ENCODE peak calls at places on chromosomes 2 and 18, in ten cellular contexts. L is LoVo; B is stimulated activated CD4-positive, alpha-beta T cell treated with anti-CD3 and anti-CD28 coated beads, Interleukin-1b, Interleukin-23, amount 100 ng/mL, for 1 hour; T is NCI-H2029 treated with DMSO at 0.1 percent for 48 hours; U is activated effector memory CD4-positive, alpha-beta T cell treated with anti-CD3 and anti-CD28 coated beads, Interleukin-2, amount 50 U/mL, for 16 hours; Q is stimulated activated CD8-positive, alpha-beta memory T cell treated with anti-CD3 and anti-CD28 coated beads, Interleukin-15, amount 100 ng/mL, for 4 hours; A is ovary; N is astrocyte; M is 8988T; W is A673. R is an unnamed sample.

GRCh38 chr2:47250576-47251403 is 95.7 kb upstream of the STPG4 start:
- DNase-seq in A (no peak), B (no peak), L (peak), U (no peak), W (no peak), Q (no peak), N (no peak), T (peak), M (no peak), R (peak)

GRCh38 chr18:702957-703659 is 9.3 kb downstream of the ENOSF1 start:
- DNase-seq in Q (no peak), W (no peak), L (no peak), N (peak), T (no peak), U (no peak), B (no peak), M (no peak), A (no peak), R (no peak)

GRCh38 chr2:233021771-233022170 is 8.7 kb upstream of the NGEF start:
- DNase-seq in Q (no peak), L (no peak), T (no peak), A (no peak), B (no peak), M (no peak), U (no peak), W (no peak), N (peak), R (no peak)

GRCh38 chr18:12403601-12404506 is 3.9 kb upstream of the PRELID3A start:
- DNase-seq in B (no peak), Q (no peak), T (no peak), W (peak), A (no peak), U (no peak), L (peak), M (no peak), N (peak), R (no peak)

GRCh38 chr2:30237346-30238142 is 6.2 kb downstream of the LBH start:
- DNase-seq in Q (no peak), L (no peak), A (no peak), W (no peak), B (no peak), T (no peak), M (no peak), N (no peak), U (peak), R (no peak)

GRCh38 chr2:233101826-233102225 is 41.7 kb downstream of the INPP5D start:
- DNase-seq in Q (no peak), T (no peak), L (no peak), W (no peak), U (no peak), M (no peak), B (no peak), A (no peak), N (no peak), R (no peak)

GRCh38 chr2:216698895-216699294 is 3.5 kb upstream of the IGFBP5 start:
- DNase-seq in U (no peak), A (no peak), T (peak), Q (no peak), W (peak), L (peak), B (no peak), N (peak), M (peak), R (no peak)

GRCh38 chr2:105287692-105288091 is 41.8 kb downstream of the TGFBRAP1 start:
- DNase-seq in Q (no peak), A (no peak), W (peak), L (no peak), N (peak), U (no peak), M (peak), T (no peak), B (no peak), R (peak)

GRCh38 chr2:55966431-55967118 is 43.0 kb upstream of the EFEMP1 start:
- DNase-seq in A (peak), U (no peak), B (no peak), M (no peak), W (no peak), N (peak), L (no peak), T (no peak), Q (no peak), R (no peak)

GRCh38 chr2:96985181-96985580 is 1.2 kb downstream of the FAM178B start:
- DNase-seq in U (no peak), T (no peak), N (no peak), L (no peak), Q (no peak), M (no peak), A (no peak), W (no peak), B (no peak), R (no peak)

GRCh38 chr2:236949089-236949935 is 136.4 kb upstream of the COPS8 start:
- DNase-seq in T (no peak), L (no peak), M (no peak), B (no peak), Q (no peak), U (no peak), W (no peak), A (no peak), N (no peak), R (no peak)

R was measured in LNCaP clone FGC.